ENCODE peak calls at places on chromosomes 5 and 9, in four cellular contexts. N is GM19239; P is posterior cingulate gyrus; S is activated CD4-positive, alpha-beta T cell treated with anti-CD3 and anti-CD28 coated beads, Interleukin-2, amount 50 U/mL, for 1 hour. J is an unnamed sample.

GRCh38 chr5:139140631-139141071 is 57.5 kb downstream of the SIL1 start:
- DNase-seq in N (no peak), P (no peak), S (no peak), J (no peak)

GRCh38 chr5:176152933-176153317 is 85.3 kb upstream of the SIMC1 start:
- DNase-seq in N (no peak), P (no peak), S (no peak), J (no peak)

GRCh38 chr9:125380406-125380805 is 118.8 kb downstream of the GAPVD1 start:
- DNase-seq in N (no peak), P (no peak), S (no peak), J (no peak)

GRCh38 chr5:16539169-16539666 is 73.6 kb upstream of the ZNF622 start:
- DNase-seq in N (no peak), P (no peak), S (no peak), J (no peak)

GRCh38 chr5:111063709-111064322 is 7.7 kb upstream of the TSLP start:
- DNase-seq in N (no peak), P (no peak), S (no peak), J (peak; percentile 25)

GRCh38 chr9:76537150-76537646 is 78.2 kb downstream of the GCNT1 start:
- DNase-seq in N (no peak), P (no peak), S (no peak), J (no peak)

GRCh38 chr5:179568731-179569130 is 18.4 kb downstream of the RUFY1 start:
- DNase-seq in N (no peak), P (no peak), S (no peak), J (no peak)

GRCh38 chr9:33737811-33738606 is 57.4 kb upstream of the PRSS3 start:
- DNase-seq in N (no peak), P (no peak), S (no peak), J (peak; percentile 69)

GRCh38 chr5:170638454-170639220 is 134.8 kb downstream of the KCNIP1 start:
- DNase-seq in N (peak; percentile 75), P (no peak), S (peak; percentile 53), J (peak; percentile 66)

GRCh38 chr5:135324897-135325650 is 74.0 kb downstream of the MACROH2A1 start:
- DNase-seq in N (no peak), P (no peak), S (peak; percentile 32), J (no peak)

GRCh38 chr5:123351315-123351714 is 71.9 kb downstream of the CEP120 start:
- DNase-seq in N (no peak), P (no peak), S (no peak), J (no peak)

GRCh38 chr9:106077731-106078130 is 383.4 kb downstream of the TMEM38B start:
- DNase-seq in N (no peak), P (no peak), S (no peak), J (peak; percentile 30)

GRCh38 chr9:126693428-126693931 is 79.8 kb downstream of the LMX1B start:
- DNase-seq in N (no peak), P (no peak), S (no peak), J (no peak)

GRCh38 chr5:74384851-74385250 is 255.7 kb downstream of the ENC1 start:
- DNase-seq in N (no peak), P (no peak), S (no peak), J (no peak)

GRCh38 chr5:22889714-22890113 is 36.6 kb upstream of the CDH12 start:
- DNase-seq in N (no peak), P (no peak), S (no peak), J (peak; percentile 57)

J was measured in SK-MEL-5.